ENCODE peak calls at places on chromosome 10, in eight cellular contexts. N is ovary, B is HFF-Myc, Q is heart right ventricle, T is fibroblast of mammary gland, S is psoas muscle, F is cardiac fibroblast, D is mucosa of descending colon. C is an unnamed sample.

GRCh38 chr10:13893926-13894325 is 307.2 kb downstream of the PRPF18 start:
- DNase-seq in T (no peak), F (peak), B (no peak), S (no peak), N (no peak), D (no peak), Q (no peak), C (no peak)

GRCh38 chr10:93461807-93462178 is 20.3 kb downstream of the MYOF start:
- DNase-seq in N (no peak), S (no peak), B (no peak), Q (no peak), T (peak), F (peak), D (no peak), C (no peak)

GRCh38 chr10:6493521-6494451 is 86.3 kb downstream of the PRKCQ start:
- DNase-seq in T (peak), F (peak), B (no peak), Q (no peak), N (no peak), S (no peak), D (no peak), C (no peak)

GRCh38 chr10:18860591-18861205 is 187.9 kb upstream of the MALRD1 start:
- DNase-seq in D (no peak), T (no peak), S (no peak), F (no peak), Q (no peak), B (no peak), N (no peak), C (no peak)

GRCh38 chr10:43201545-43202131 is 63.4 kb downstream of the CSGALNACT2 start:
- DNase-seq in T (no peak), N (no peak), D (peak), Q (no peak), B (no peak), F (no peak), S (peak), C (peak)

GRCh38 chr10:127293640-127294039 is 97.2 kb upstream of the INSYN2A start:
- DNase-seq in F (no peak), B (peak), S (no peak), D (no peak), T (no peak), Q (no peak), N (no peak), C (no peak)

GRCh38 chr10:75098902-75099673 is 12.4 kb upstream of the SAMD8 start:
- DNase-seq in T (no peak), N (no peak), S (no peak), D (no peak), Q (no peak), F (no peak), B (no peak), C (no peak)

GRCh38 chr10:32005050-32005449 is 51.2 kb downstream of the KIF5B start:
- DNase-seq in Q (no peak), D (no peak), F (peak), B (peak), S (no peak), T (peak), N (no peak), C (no peak)

GRCh38 chr10:19843487-19843886 is 27.3 kb downstream of the PLXDC2 start:
- DNase-seq in N (no peak), B (no peak), D (no peak), Q (no peak), S (no peak), F (peak), T (peak), C (no peak)

GRCh38 chr10:30055094-30055701 is 4.2 kb downstream of the JCAD start:
- DNase-seq in B (no peak), D (no peak), Q (no peak), N (no peak), S (no peak), T (peak), F (peak), C (no peak)

GRCh38 chr10:48442809-48443177 is 136.3 kb downstream of the MAPK8 start:
- DNase-seq in Q (no peak), T (no peak), S (no peak), F (no peak), B (no peak), D (no peak), N (no peak), C (no peak)

GRCh38 chr10:4353964-4354363 is 472.0 kb upstream of the AKR1E2 start:
- DNase-seq in N (no peak), S (no peak), D (no peak), Q (no peak), F (peak), T (peak), B (peak), C (no peak)

GRCh38 chr10:14588084-14588937 is 186.4 kb downstream of the FAM107B start:
- DNase-seq in D (no peak), Q (no peak), B (peak), N (no peak), T (peak), F (peak), S (no peak), C (no peak)

GRCh38 chr10:129467346-129468119 is 492 bp downstream of the MGMT start:
- DNase-seq in F (peak), T (peak), N (no peak), S (no peak), D (no peak), Q (no peak), B (no peak), C (no peak)

GRCh38 chr10:14397069-14397468 is 66.3 kb upstream of the FRMD4A start:
- DNase-seq in T (peak), S (peak), N (peak), Q (peak), D (peak), F (peak), B (peak), C (no peak)

GRCh38 chr10:37638569-37638968 is 218.8 kb downstream of the ZNF248 start:
- DNase-seq in S (no peak), T (no peak), Q (no peak), B (no peak), N (no peak), D (no peak), F (no peak), C (no peak)

GRCh38 chr10:26803849-26804248 is 56.9 kb downstream of the ABI1 start:
- DNase-seq in B (no peak), T (no peak), F (no peak), Q (no peak), D (no peak), N (no peak), S (no peak), C (no peak)

GRCh38 chr10:46317889-46318288 is 31.1 kb downstream of the ANTXRL start:
- DNase-seq in T (no peak), F (no peak), N (no peak), D (no peak), B (no peak), Q (no peak), S (no peak), C (no peak)

GRCh38 chr10:787933-788651 is 98.6 kb upstream of the DIP2C start:
- DNase-seq in T (peak), Q (no peak), D (no peak), N (no peak), S (peak), B (no peak), F (peak), C (peak)

GRCh38 chr10:125662616-125663015 is 20.3 kb downstream of the TEX36 start:
- DNase-seq in F (no peak), S (no peak), Q (no peak), B (no peak), N (no peak), D (no peak), T (no peak), C (no peak)

GRCh38 chr10:53601260-53601875 is 828.8 kb upstream of the MBL2 start:
- DNase-seq in F (peak), T (peak), D (no peak), N (no peak), B (peak), Q (no peak), S (no peak), C (no peak)

GRCh38 chr10:125062244-125063208 is 97.8 kb downstream of the CTBP2 start:
- DNase-seq in S (peak), Q (peak), D (peak), B (no peak), N (no peak), T (no peak), F (peak), C (no peak)

GRCh38 chr10:57968328-57969016 is 299.2 kb downstream of the IPMK start:
- DNase-seq in B (no peak), Q (no peak), N (no peak), F (no peak), T (no peak), D (no peak), S (no peak), C (no peak)

GRCh38 chr10:119812684-119813083 is 60.0 kb downstream of the MCMBP start:
- DNase-seq in F (no peak), S (no peak), T (no peak), B (no peak), D (no peak), Q (no peak), N (no peak), C (no peak)

GRCh38 chr10:43375401-43376020 is 4.1 kb downstream of the FXYD4 start:
- DNase-seq in D (peak), Q (no peak), S (no peak), T (no peak), B (no peak), F (no peak), N (no peak), C (no peak)

GRCh38 chr10:4407783-4408182 is 418.2 kb upstream of the AKR1E2 start:
- DNase-seq in F (peak), Q (no peak), B (no peak), S (no peak), T (peak), N (no peak), D (no peak), C (no peak)

GRCh38 chr10:77741746-77742145 is 104.1 kb upstream of the KCNMA1 start:
- DNase-seq in B (no peak), N (no peak), F (peak), T (peak), S (no peak), D (no peak), Q (no peak), C (no peak)

GRCh38 chr10:118238573-118239240 is 103.4 kb downstream of the FAM204A start:
- DNase-seq in S (no peak), T (peak), F (no peak), N (no peak), Q (no peak), B (no peak), D (no peak), C (no peak)

GRCh38 chr10:52409195-52409594 is 95.1 kb downstream of the DKK1 start:
- DNase-seq in D (no peak), T (no peak), N (no peak), F (no peak), B (no peak), S (no peak), Q (no peak), C (no peak)

GRCh38 chr10:90162464-90162863 is 461.1 kb downstream of the KIF20B start:
- DNase-seq in S (no peak), Q (no peak), F (peak), N (no peak), D (no peak), B (peak), T (peak), C (no peak)

GRCh38 chr10:4191354-4191753 is 406.3 kb upstream of the KLF6 start:
- DNase-seq in S (no peak), D (no peak), B (no peak), Q (no peak), T (no peak), N (no peak), F (no peak), C (no peak)

GRCh38 chr10:8876171-8876570 is 821.7 kb downstream of the GATA3 start:
- DNase-seq in B (no peak), Q (no peak), T (no peak), F (no peak), D (no peak), S (no peak), N (no peak), C (no peak)

GRCh38 chr10:95440756-95441546 is 120.2 kb downstream of the SORBS1 start:
- DNase-seq in B (no peak), S (no peak), T (no peak), Q (no peak), N (no peak), F (peak), D (no peak), C (no peak)

GRCh38 chr10:18505719-18506118 is 145.7 kb downstream of the NSUN6 start:
- DNase-seq in Q (no peak), T (peak), N (no peak), S (no peak), D (no peak), B (no peak), F (peak), C (no peak)

GRCh38 chr10:102450374-102451104 is 804 bp downstream of the C10orf95 start:
- DNase-seq in Q (peak), B (no peak), F (peak), T (peak), D (peak), N (peak), S (peak), C (peak)
- TF ChIP-seq CTCF in Q (peak), B (no peak), F (no peak), T (no peak), D (no peak), N (no peak), S (no peak), C (no peak)

DNA sequence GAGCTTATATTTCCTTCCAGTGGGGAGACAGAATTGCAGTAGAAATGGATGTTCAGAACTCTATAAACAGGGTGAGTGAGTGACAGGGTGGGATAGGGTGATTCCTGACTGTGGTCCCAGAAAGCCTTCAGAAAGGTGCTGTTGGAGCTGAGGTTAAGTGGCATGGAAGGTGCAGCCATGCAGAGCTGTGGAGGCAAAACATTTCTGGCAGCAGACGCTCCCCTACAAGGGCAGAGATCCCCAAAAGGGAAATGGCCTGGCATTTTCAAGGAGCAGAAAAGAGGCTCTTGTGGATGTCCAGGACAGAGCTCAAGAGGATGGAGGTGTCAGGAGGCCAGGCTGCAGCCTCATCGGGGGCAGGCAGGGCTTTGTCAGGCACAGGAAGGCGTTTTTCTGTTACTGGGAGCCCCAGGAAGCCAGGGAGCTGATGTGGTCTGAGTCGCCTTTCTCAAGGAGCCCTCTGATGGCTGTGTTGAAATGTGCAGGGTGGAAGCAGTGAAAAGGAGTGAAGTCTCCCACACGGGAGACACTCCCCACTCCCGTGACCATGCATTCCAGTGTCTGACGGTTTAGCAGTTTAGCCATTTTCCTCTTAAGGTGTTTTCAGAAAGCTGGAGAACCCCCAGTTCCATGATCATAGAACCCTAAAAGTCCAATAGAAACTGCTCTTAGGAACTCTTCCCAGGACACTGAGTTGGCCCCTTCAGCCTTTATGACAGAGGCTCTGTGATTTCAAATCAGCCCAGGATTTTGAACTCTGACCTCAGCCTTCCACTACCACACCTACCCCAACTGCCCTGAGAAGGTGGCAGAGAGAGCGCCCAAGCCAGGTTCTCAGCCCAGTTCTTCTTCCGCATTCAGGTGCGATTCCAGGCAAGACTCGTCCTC is 96.2 kb downstream of the C10orf105 start:
- DNase-seq in N (no peak), F (peak), S (no peak), D (no peak), Q (no peak), T (peak), B (no peak), C (no peak)
- TF ChIP-seq CTCF in N (no peak), F (peak), S (no peak), D (no peak), Q (peak), T (peak), B (peak), C (peak)

DNA sequence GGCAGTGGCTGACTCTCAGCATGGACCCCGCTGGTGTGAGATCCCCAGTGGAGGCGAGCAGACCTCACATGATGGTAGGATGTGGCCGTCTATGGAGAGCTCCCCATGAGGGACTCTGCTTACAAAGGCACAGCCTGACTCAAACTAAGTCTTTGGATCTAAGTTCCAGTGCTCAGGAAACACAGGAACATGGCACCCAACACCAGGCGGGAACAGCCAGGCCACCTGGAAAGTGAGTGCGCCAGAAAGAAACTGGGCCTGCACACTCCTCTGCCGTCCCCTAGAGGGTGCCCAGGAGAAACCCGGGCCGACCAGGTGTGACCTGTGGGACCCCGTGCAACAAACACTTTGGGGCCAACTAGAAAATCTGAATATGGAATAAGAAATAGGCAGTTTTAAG is 10.0 kb downstream of the PITRM1 start:
- DNase-seq in Q (no peak), D (no peak), S (no peak), N (no peak), F (no peak), T (no peak), B (no peak), C (no peak)
- TF ChIP-seq CTCF in Q (no peak), D (no peak), S (no peak), N (no peak), F (peak), T (peak), B (peak), C (peak)

GRCh38 chr10:98470850-98471249 is 24.1 kb upstream of the HPS1 start:
- DNase-seq in S (no peak), B (no peak), F (no peak), N (no peak), T (peak), D (no peak), Q (no peak), C (no peak)

GRCh38 chr10:98466916-98467505 is 20.3 kb upstream of the HPS1 start:
- DNase-seq in N (no peak), S (no peak), D (no peak), F (no peak), Q (no peak), T (no peak), B (no peak), C (no peak)

GRCh38 chr10:98465866-98466265 is 19.1 kb upstream of the HPS1 start:
- DNase-seq in F (no peak), Q (no peak), S (no peak), N (no peak), T (no peak), D (no peak), B (no peak), C (no peak)

GRCh38 chr10:98469532-98469931 is 22.8 kb upstream of the HPS1 start:
- DNase-seq in Q (no peak), B (no peak), S (no peak), F (no peak), T (peak), D (no peak), N (no peak), C (no peak)

DNA sequence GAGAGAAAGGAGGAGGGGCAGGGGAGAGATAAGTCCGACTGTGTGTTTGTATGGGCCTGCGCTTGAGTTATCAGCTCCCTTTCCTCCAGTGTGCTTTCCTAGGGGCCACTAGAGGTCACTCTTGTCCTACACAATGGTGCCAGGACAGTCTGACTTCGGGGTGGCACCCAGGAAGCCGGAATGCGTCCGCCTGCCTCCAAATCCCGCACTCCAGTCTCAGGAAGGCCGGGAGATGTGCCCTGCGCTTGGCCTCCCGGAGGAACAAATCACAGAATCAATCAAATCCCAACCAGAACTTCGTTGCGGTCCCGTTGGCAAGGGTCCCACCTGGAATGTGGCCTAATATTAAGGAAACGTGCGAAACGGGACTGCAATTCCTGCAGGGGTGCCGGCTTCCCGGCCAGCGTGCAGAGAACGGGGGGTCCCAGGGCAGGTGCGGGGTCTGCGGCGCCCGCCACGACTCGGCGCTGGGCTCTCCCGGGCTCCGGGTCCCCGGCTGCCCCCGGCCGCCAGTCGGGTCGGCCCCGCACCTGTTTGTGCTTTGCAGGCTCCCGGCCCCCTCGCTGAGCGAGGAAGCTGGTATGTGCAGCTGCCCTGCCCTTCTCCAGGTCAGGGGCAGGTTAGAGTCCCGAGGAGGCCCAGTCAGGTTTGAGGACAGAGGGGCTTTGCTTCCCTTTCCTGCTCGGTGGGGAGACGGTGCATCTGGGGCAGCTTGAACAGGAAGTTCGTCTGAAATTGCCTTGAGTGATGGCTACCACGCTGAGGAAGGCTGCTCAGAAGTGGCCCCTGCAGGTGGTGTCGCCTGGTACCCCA is 21.0 kb upstream of the HPS1 start:
- DNase-seq in F (peak), N (peak), S (peak), D (peak), B (peak), Q (peak), T (peak), C (no peak)
- TF ChIP-seq CTCF in F (peak), N (peak), S (peak), D (peak), B (peak), Q (peak), T (peak), C (peak)

C was measured in type B pancreatic cell.